ENCODE peak calls at places on chromosome 14, in ten cellular contexts. W is GM12891; Z is activated CD4-positive, CD25-positive, alpha-beta regulatory T cell; V is NCI-H460; Q is LoVo; L is GM10248; Y is AG20443; R is NCI-H524; K is RCC 7860; D is GF-D8. C is an unnamed sample.

GRCh38 chr14:55976619-55977018 is 141.6 kb upstream of the PELI2 start:
- DNase-seq in W (no peak), Z (no peak), V (no peak), Q (peak), L (no peak), Y (no peak), R (no peak), K (no peak), D (no peak), C (no peak)

GRCh38 chr14:105897725-105898113 is 371.3 kb downstream of the TMEM121 start:
- DNase-seq in W (no peak), Z (no peak), V (no peak), Q (no peak), L (no peak), Y (no peak), R (no peak), K (no peak), D (no peak), C (no peak)

GRCh38 chr14:103510311-103511021 is 12.2 kb downstream of the CKB start:
- DNase-seq in W (no peak), Z (no peak), V (no peak), Q (no peak), L (peak), Y (no peak), R (no peak), K (no peak), D (no peak), C (no peak)

GRCh38 chr14:70707138-70708038 is 65.7 kb downstream of the TTC9 start:
- DNase-seq in W (no peak), Z (no peak), V (no peak), Q (peak), L (peak), Y (peak), R (no peak), K (peak), D (no peak), C (no peak)

GRCh38 chr14:51269634-51270033 is 29.6 kb downstream of the TMX1 start:
- DNase-seq in W (no peak), Z (no peak), V (no peak), Q (no peak), L (no peak), Y (no peak), R (no peak), K (no peak), D (no peak), C (no peak)

GRCh38 chr14:68476212-68476964 is 316.5 kb downstream of the ZFP36L1 start:
- DNase-seq in W (no peak), Z (no peak), V (no peak), Q (no peak), L (peak), Y (peak), R (no peak), K (peak), D (no peak), C (no peak)

GRCh38 chr14:95362180-95362494 is 42.4 kb upstream of the CLMN start:
- DNase-seq in W (no peak), Z (no peak), V (no peak), Q (no peak), L (no peak), Y (no peak), R (peak), K (no peak), D (no peak), C (no peak)

GRCh38 chr14:88929656-88930436 is 105.4 kb downstream of the TTC8 start:
- DNase-seq in W (no peak), Z (no peak), V (no peak), Q (no peak), L (no peak), Y (no peak), R (no peak), K (no peak), D (no peak), C (no peak)

GRCh38 chr14:70567791-70568190 is 32.7 kb downstream of the MED6 start:
- DNase-seq in W (no peak), Z (no peak), V (no peak), Q (peak), L (peak), Y (peak), R (peak), K (no peak), D (no peak), C (no peak)

GRCh38 chr14:74610199-74610865 is 1.7 kb downstream of the LTBP2 start:
- DNase-seq in W (no peak), Z (no peak), V (no peak), Q (no peak), L (no peak), Y (no peak), R (no peak), K (no peak), D (no peak), C (no peak)

GRCh38 chr14:53249059-53249458 is 95.9 kb upstream of the DDHD1 start:
- DNase-seq in W (no peak), Z (no peak), V (no peak), Q (no peak), L (no peak), Y (no peak), R (no peak), K (no peak), D (no peak), C (no peak)

GRCh38 chr14:37145395-37145794 is 27.0 kb downstream of the SLC25A21 start:
- DNase-seq in W (no peak), Z (no peak), V (no peak), Q (no peak), L (no peak), Y (no peak), R (no peak), K (no peak), D (no peak), C (no peak)

GRCh38 chr14:50233335-50234250 is 2.2 kb upstream of the SOS2 start:
- DNase-seq in W (no peak), Z (no peak), V (no peak), Q (no peak), L (no peak), Y (no peak), R (peak), K (no peak), D (no peak), C (no peak)

GRCh38 chr14:31582286-31582691 is 21.1 kb downstream of the NUBPL start:
- DNase-seq in W (no peak), Z (no peak), V (no peak), Q (no peak), L (no peak), Y (peak), R (no peak), K (no peak), D (no peak), C (no peak)

GRCh38 chr14:76958975-76959710 is 69.4 kb downstream of the IRF2BPL start:
- DNase-seq in W (no peak), Z (no peak), V (no peak), Q (peak), L (peak), Y (peak), R (no peak), K (peak), D (no peak), C (no peak)

GRCh38 chr14:80805136-80805535 is 136.4 kb downstream of the CEP128 start:
- DNase-seq in W (no peak), Z (no peak), V (no peak), Q (no peak), L (no peak), Y (peak), R (no peak), K (no peak), D (no peak), C (no peak)

GRCh38 chr14:95464524-95464923 is 51.9 kb downstream of the SYNE3 start:
- DNase-seq in W (no peak), Z (no peak), V (no peak), Q (no peak), L (no peak), Y (no peak), R (no peak), K (no peak), D (no peak), C (no peak)

GRCh38 chr14:31244626-31245025 is 37.0 kb upstream of the HECTD1 start:
- DNase-seq in W (no peak), Z (no peak), V (no peak), Q (no peak), L (no peak), Y (no peak), R (no peak), K (no peak), D (no peak), C (no peak)

GRCh38 chr14:74618078-74618952 is 6.3 kb upstream of the LTBP2 start:
- DNase-seq in W (no peak), Z (peak), V (peak), Q (peak), L (no peak), Y (no peak), R (no peak), K (peak), D (peak), C (no peak)

GRCh38 chr14:75578099-75578785 is at the start of gene FLVCR2:
- DNase-seq in W (peak), Z (peak), V (peak), Q (peak), L (peak), Y (peak), R (peak), K (no peak), D (no peak), C (no peak)

GRCh38 chr14:99947695-99948094 is 117.5 kb upstream of the EVL start:
- DNase-seq in W (no peak), Z (no peak), V (no peak), Q (no peak), L (no peak), Y (peak), R (no peak), K (no peak), D (no peak), C (no peak)

GRCh38 chr14:101950516-101951215 is 13.7 kb upstream of the DYNC1H1 start:
- DNase-seq in W (no peak), Z (no peak), V (no peak), Q (no peak), L (no peak), Y (no peak), R (no peak), K (no peak), D (no peak), C (no peak)

GRCh38 chr14:104557766-104558165 is 21.8 kb upstream of the C14orf180 start:
- DNase-seq in W (no peak), Z (no peak), V (no peak), Q (no peak), L (no peak), Y (no peak), R (no peak), K (no peak), D (no peak), C (no peak)

GRCh38 chr14:41606249-41607118 is at the start of gene LRFN5:
- DNase-seq in W (no peak), Z (no peak), V (no peak), Q (no peak), L (no peak), Y (peak), R (peak), K (no peak), D (no peak), C (no peak)

GRCh38 chr14:64715146-64715627 is 11.0 kb downstream of the PLEKHG3 start:
- DNase-seq in W (no peak), Z (no peak), V (no peak), Q (no peak), L (no peak), Y (no peak), R (no peak), K (no peak), D (no peak), C (no peak)

GRCh38 chr14:30906752-30907658 is 32.6 kb downstream of the COCH start:
- DNase-seq in W (no peak), Z (no peak), V (peak), Q (no peak), L (no peak), Y (no peak), R (peak), K (no peak), D (no peak), C (no peak)